ENCODE peak calls at places on chromosome 1, in five cellular contexts. K is effector memory CD4-positive, alpha-beta T cell; Y is endodermal cell; V is psoas muscle; Q is heart right ventricle. A is an unnamed sample.
A peak's percentile ranks its signal among the peaks of the same experiment; 100 is the strongest.

GRCh38 chr1:200980452-200980772 is 43.1 kb downstream of the KIF21B start:
- DNase-seq in K (no peak), Y (no peak), V (no peak), Q (no peak), A (no peak)

GRCh38 chr1:227318003-227318851 is at the start of gene CDC42BPA:
- DNase-seq in K (no peak), Y (peak; percentile 91), V (peak; percentile 86), Q (peak; percentile 91), A (peak; percentile 27)

GRCh38 chr1:17674707-17675505 is 80.2 kb upstream of the ACTL8 start:
- DNase-seq in K (no peak), Y (no peak), V (no peak), Q (no peak), A (no peak)

GRCh38 chr1:205298191-205298994 is 23.2 kb downstream of the NUAK2 start:
- DNase-seq in K (no peak), Y (peak; percentile 94), V (no peak), Q (no peak), A (no peak)

GRCh38 chr1:24282491-24282890 is 36.7 kb upstream of the GRHL3 start:
- DNase-seq in K (no peak), Y (no peak), V (no peak), Q (no peak), A (no peak)

GRCh38 chr1:39387452-39387851 is 104.0 kb upstream of the BMP8A start:
- DNase-seq in K (no peak), Y (no peak), V (no peak), Q (no peak), A (no peak)

GRCh38 chr1:95003433-95003738 is 69.4 kb downstream of the ALG14 start:
- DNase-seq in K (no peak), Y (no peak), V (no peak), Q (no peak), A (no peak)

GRCh38 chr1:232579461-232579860 is 50.5 kb downstream of the SIPA1L2 start:
- DNase-seq in K (no peak), Y (no peak), V (no peak), Q (no peak), A (no peak)

GRCh38 chr1:44881011-44881632 is 38.1 kb upstream of the PTCH2 start:
- DNase-seq in K (no peak), Y (no peak), V (peak; percentile 34), Q (peak; percentile 15), A (no peak)

GRCh38 chr1:182110635-182111034 is 49.1 kb upstream of the ZNF648 start:
- DNase-seq in K (no peak), Y (peak; percentile 60), V (no peak), Q (no peak), A (no peak)

GRCh38 chr1:231993968-231994455 is 367.4 kb downstream of the DISC1 start:
- DNase-seq in K (no peak), Y (no peak), V (no peak), Q (no peak), A (no peak)

GRCh38 chr1:172658871-172659453 is at the start of gene FASLG:
- DNase-seq in K (peak; percentile 13), Y (no peak), V (no peak), Q (no peak), A (no peak)
- H3K4me3 ChIP-seq in K (peak within 1 kb of the TSS; percentile 55), Y (no peak within 1 kb of the TSS), V (no peak within 1 kb of the TSS), Q (no peak within 1 kb of the TSS), A (no peak within 1 kb of the TSS)

GRCh38 chr1:225631041-225631663 is 21.8 kb downstream of the ENAH start:
- DNase-seq in K (no peak), Y (no peak), V (no peak), Q (no peak), A (no peak)
- H3K4me3 ChIP-seq in K (no peak overlapping the region), Y (no peak overlapping the region), V (no peak overlapping the region), Q (no peak overlapping the region), A (no peak overlapping the region)

GRCh38 chr1:55640708-55641473 is 425.7 kb upstream of the USP24 start:
- DNase-seq in K (no peak), Y (peak; percentile 47), V (peak; percentile 69), Q (peak; percentile 69), A (no peak)
- H3K4me3 ChIP-seq in K (no peak overlapping the region), Y (no peak overlapping the region), V (peak overlapping the region; percentile 50), Q (peak overlapping the region; percentile 44), A (no peak overlapping the region)

DNA sequence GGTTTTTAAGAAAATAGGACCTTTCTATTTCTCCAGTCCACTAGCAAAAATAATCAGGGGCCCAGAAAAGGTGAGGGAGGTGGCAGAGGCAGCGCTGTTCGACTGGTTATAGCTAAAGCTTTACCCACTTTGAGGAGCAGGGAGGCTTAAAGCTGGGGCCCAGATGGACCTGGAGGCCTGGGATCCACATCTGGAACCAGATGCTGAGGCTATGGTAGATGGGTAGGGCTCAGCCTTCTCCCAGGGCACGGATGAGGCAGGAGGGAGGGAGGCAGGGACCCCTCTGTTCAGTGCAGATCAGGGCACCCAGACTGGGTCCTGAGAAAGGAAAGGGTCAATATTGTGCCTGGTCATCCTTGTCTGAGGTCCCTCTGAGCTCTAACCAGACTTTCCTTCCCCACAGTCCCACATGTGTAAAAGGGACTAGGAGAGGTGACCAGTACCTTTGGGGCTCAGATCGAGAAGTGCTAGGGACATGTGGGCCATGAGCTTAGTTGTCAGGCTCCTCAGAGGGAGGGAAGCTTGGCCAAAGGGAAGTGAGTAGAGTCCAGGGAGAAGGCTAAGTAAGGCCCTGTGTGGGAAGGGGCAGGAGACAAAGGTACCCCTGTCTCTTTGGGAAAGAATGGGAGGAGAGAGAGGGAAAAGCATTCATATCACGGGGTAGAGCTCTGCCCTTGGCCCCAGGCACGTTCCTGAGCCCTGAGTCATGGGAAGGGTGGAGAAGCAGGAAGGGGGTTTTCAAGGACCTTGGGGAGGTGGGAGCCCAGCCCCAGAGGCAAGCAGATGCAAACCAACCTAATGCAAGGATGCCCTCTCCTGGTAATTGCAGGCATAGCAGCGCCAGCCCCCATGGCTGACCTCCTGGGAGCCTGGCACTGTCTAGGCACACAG is 15.4 kb downstream of the LMNA start:
- DNase-seq in K (peak; percentile 54), Y (peak; percentile 98), V (peak; percentile 89), Q (peak; percentile 86), A (peak; percentile 49)
- H3K4me3 ChIP-seq in K (no peak overlapping the region), Y (no peak overlapping the region), V (peak overlapping the region; percentile 45), Q (peak overlapping the region; percentile 29), A (no peak overlapping the region)

GRCh38 chr1:6162341-6162740 is 17.8 kb downstream of the CHD5 start:
- DNase-seq in K (no peak), Y (no peak), V (no peak), Q (no peak), A (no peak)
- H3K4me3 ChIP-seq in K (no peak overlapping the region), Y (no peak overlapping the region), V (no peak overlapping the region), Q (no peak overlapping the region), A (no peak overlapping the region)

GRCh38 chr1:235887676-235888075 is 21.0 kb upstream of the LYST start:
- DNase-seq in K (no peak), Y (no peak), V (no peak), Q (no peak), A (peak; percentile 43)

GRCh38 chr1:235885654-235886238 is 19.0 kb upstream of the LYST start:
- DNase-seq in K (no peak), Y (no peak), V (no peak), Q (no peak), A (no peak)

GRCh38 chr1:235881930-235882700 is 15.4 kb upstream of the LYST start:
- DNase-seq in K (no peak), Y (no peak), V (no peak), Q (no peak), A (no peak)

GRCh38 chr1:235882816-235883215 is 16.1 kb upstream of the LYST start:
- DNase-seq in K (no peak), Y (no peak), V (no peak), Q (no peak), A (no peak)

DNA sequence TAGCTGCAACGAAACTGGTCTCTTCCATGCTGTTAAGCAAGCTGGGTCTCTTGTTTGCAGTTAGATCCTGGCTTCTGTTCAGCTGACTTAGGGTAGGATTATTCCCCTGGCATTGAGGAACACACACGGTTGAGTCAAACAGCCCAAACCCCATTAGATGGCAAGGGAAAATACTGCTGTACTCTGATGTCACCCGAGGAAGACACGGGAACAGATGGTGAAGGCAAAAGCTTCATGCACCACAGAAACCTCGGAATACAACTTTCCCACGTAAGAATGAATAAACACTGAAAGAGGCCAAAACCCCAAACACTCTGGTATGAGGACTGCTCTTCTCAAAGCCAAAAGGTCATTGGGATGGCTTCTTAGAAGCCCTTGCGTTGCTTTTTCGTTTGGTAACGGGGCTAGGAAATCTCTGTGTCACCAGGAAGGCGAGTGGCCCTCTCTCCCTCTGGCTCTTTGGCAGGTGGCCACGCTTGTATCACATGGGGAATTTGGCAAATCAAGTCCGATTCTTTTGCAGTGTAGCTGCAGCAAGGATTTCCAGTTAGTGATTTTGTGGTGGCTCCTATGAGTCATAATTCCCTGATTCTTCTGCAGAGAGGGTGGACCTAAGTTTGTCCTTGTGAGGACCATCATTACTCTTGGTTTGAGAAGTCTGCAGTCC is 16.7 kb upstream of the LYST start:
- DNase-seq in K (no peak), Y (no peak), V (peak; percentile 88), Q (peak; percentile 89), A (peak; percentile 50)
- H3K4me3 ChIP-seq in K (no peak overlapping the region), Y (no peak overlapping the region), V (peak overlapping the region; percentile 4), Q (peak overlapping the region; percentile 16), A (peak overlapping the region; percentile 46)